ENCODE peak calls at places on chromosome 16, in four cellular contexts. O is suprapubic skin; W is CD8-positive, alpha-beta T cell; A is type B pancreatic cell. K is an unnamed sample.

GRCh38 chr16:89958068-89958467 is 9.5 kb downstream of the DEF8 start:
- DNase-seq in O (no peak), W (no peak), A (no peak), K (no peak)

GRCh38 chr16:685967-686366 is 1.8 kb upstream of the JMJD8 start:
- DNase-seq in O (no peak), W (no peak), A (no peak), K (no peak)

GRCh38 chr16:67857547-67858233 is 10.2 kb upstream of the CENPT start:
- DNase-seq in O (peak), W (no peak), A (no peak), K (no peak)

GRCh38 chr16:75118943-75119539 is 2.5 kb upstream of the LDHD start:
- DNase-seq in O (peak), W (no peak), A (no peak), K (no peak)

GRCh38 chr16:65409505-65409904 is 287.6 kb upstream of the CDH11 start:
- DNase-seq in O (no peak), W (no peak), A (no peak), K (no peak)

GRCh38 chr16:67406628-67407027 is 9.6 kb downstream of the ZDHHC1 start:
- DNase-seq in O (no peak), W (no peak), A (no peak), K (no peak)

GRCh38 chr16:64152010-64152767 is 969.7 kb downstream of the CDH11 start:
- DNase-seq in O (no peak), W (no peak), A (no peak), K (no peak)

GRCh38 chr16:58628845-58629680 is 563 bp downstream of the CNOT1 start:
- DNase-seq in O (peak), W (peak), A (no peak), K (peak)

GRCh38 chr16:81319221-81319912 is 4.6 kb downstream of the GAN start:
- DNase-seq in O (no peak), W (no peak), A (no peak), K (no peak)

DNA sequence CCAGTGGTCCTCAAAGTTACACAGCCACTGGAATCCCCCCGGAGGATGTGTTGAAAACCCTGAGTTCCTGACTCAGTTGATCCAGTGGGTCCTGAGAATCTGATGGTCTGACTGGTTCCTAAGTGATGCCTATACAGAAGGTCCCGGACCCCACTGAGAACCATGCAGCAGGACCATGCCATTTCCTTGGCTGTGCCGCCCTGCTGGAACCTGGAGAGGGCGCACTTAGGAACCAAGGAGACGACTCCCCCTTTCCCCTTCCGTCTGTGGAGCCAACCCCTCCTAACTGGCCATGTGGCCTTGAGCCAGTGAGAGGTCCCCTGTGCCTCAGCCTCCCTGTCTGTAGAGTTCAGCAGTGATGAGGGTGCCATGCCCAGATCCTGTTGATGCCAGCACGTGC is 22.0 kb downstream of the C16orf74 start:
- DNase-seq in O (no peak), W (no peak), A (no peak), K (no peak)
- TF ChIP-seq CTCF in O (no peak), W (no peak), A (peak), K (peak)

GRCh38 chr16:85363427-85363826 is 249.7 kb upstream of the GSE1 start:
- DNase-seq in O (no peak), W (no peak), A (no peak), K (no peak)
- TF ChIP-seq CTCF in O (no peak), W (no peak), A (no peak), K (peak)

DNA sequence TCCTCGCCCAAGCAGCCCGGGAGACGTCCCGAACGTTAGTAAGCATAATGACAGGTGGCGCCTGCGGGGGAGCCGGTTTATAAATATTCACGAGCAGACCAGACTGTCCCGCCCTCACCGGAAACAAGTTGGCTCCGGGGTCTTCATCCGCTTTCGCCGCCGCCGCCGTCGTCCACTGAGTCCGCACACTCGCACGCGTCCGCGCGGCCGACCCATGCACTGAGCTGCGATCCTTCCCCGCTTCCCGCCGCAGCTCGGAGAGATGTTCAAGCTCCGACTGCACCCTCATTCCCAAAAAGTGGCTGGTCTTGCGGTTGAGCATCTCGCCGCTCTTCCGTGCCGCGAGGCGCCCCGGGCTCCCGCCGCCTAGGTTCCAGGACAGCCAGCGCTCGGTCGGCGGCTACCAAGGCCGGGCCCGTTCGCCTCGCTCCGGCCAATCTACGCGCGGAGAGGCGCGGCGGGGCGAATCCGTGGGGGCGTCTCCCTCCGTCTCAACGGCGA is 385 bp downstream of the CFAP119 start:
- DNase-seq in O (no peak), W (no peak), A (no peak), K (peak)
- TF ChIP-seq CTCF in O (no peak), W (no peak), A (no peak), K (no peak)

GRCh38 chr16:2971985-2972784 is 3.0 kb downstream of the PAQR4 start:
- DNase-seq in O (no peak), W (no peak), A (no peak), K (no peak)

GRCh38 chr16:2973081-2973480 is 3.9 kb downstream of the PAQR4 start:
- DNase-seq in O (no peak), W (no peak), A (no peak), K (no peak)

GRCh38 chr16:2970563-2970962 is 1.4 kb downstream of the PAQR4 start:
- DNase-seq in O (no peak), W (no peak), A (no peak), K (no peak)

GRCh38 chr16:2969545-2970521 is 685 bp downstream of the PAQR4 start:
- DNase-seq in O (no peak), W (peak), A (no peak), K (no peak)

DNA sequence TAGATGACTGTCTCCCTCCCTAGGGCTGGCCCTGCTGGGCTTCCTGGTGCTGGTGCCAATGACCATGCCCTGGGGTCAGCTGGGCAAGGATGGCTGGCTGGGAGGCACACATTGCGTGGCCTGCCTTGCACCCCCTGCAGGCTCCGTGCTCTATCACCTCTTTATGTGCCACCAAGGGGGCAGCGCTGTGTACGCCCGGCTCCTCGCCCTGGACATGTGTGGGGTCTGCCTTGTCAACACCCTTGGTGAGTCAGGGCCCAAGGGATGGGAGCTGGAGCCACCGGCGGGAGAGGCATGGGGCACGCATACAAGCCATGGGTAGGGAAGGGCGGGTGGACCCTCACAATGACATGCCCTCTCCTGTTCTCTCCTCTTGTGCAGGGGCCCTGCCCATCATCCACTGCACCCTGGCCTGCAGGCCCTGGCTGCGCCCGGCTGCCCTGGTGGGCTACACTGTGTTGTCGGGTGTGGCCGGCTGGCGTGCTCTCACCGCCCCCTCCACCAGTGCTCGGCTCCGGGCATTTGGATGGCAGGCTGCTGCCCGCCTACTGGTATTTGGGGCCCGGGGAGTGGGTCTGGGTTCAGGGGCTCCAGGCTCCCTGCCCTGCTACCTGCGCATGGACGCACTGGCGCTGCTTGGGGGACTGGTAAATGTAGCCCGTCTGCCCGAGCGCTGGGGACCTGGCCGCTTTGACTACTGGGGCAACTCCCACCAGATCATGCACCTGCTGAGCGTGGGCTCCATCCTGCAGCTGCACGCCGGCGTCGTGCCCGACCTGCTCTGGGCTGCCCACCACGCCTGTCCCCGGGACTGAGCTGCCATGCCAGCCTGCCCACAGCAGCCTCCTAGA is 2.2 kb downstream of the PAQR4 start:
- DNase-seq in O (no peak), W (no peak), A (no peak), K (no peak)
- TF ChIP-seq CTCF in O (no peak), W (no peak), A (no peak), K (no peak)

DNA sequence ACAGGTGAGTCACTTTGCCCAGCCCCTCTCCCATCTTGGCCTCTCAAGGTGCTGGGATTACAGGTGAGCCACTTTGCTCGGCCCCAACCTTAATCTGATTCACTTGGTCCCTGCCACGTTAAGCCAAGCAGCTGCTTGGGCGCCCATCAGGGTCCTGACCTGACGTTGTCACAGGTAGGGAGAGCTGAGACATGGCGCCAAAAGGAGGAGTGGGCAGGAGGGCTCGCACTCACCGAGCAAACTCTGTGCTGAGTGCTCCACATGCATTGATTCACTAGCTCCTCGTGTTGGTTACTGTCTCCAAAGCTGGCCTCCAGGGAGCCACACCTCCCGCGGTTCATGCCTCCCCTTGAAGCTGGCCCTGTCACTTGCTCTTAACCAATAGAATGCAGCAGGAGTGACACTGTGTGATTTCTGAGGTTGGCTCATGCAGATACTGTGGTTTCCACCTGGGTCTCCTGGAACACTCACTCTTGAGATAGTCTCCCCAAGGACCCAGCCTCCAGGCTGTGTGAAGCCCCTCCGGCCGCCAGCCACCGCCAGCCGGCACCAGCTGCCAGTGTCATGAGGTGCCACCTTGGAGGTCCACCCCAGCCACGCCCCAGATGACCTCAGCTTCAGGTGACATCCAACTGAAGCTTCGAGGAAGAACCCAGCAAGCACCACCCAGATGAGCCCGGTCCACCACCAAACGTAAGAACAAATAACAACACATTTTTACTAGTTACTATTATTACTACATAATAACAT is 223.0 kb downstream of the GSG1L start:
- DNase-seq in O (peak), W (no peak), A (no peak), K (peak)
- TF ChIP-seq CTCF in O (no peak), W (no peak), A (no peak), K (no peak)

GRCh38 chr16:23877107-23878070 is 41.6 kb downstream of the PRKCB start:
- DNase-seq in O (no peak), W (no peak), A (no peak), K (no peak)
- TF ChIP-seq CTCF in O (no peak), W (peak), A (peak), K (peak)